ENCODE peak calls at places on chromosomes 2 and 18, in seven cellular contexts. R is CD8-positive, alpha-beta T cell; X is Peyer's patch; F is body of pancreas; A is neural progenitor cell; S is Panc1; D is adrenal gland. C is an unnamed sample.

GRCh38 chr18:63150326-63150725 is 169.2 kb downstream of the BCL2 start:
- DNase-seq in R (no peak), X (no peak), F (no peak), A (no peak), S (no peak), D (no peak), C (no peak)

GRCh38 chr2:8524823-8525222 is 157.0 kb upstream of the ID2 start:
- DNase-seq in R (no peak), X (no peak), F (no peak), A (no peak), S (no peak), D (no peak), C (no peak)

GRCh38 chr2:163774862-163775261 is 39.1 kb upstream of the FIGN start:
- DNase-seq in R (no peak), X (no peak), F (no peak), A (no peak), S (no peak), D (no peak), C (no peak)

GRCh38 chr2:173962583-173963110 is 2.5 kb downstream of the SP3 start:
- DNase-seq in R (no peak), X (no peak), F (no peak), A (no peak), S (no peak), D (no peak), C (no peak)

GRCh38 chr2:223084873-223085272 is 32.9 kb downstream of the KCNE4 start:
- DNase-seq in R (no peak), X (no peak), F (peak; percentile 40), A (no peak), S (no peak), D (peak; percentile 48), C (no peak)

GRCh38 chr2:45922577-45922988 is 271.1 kb downstream of the PRKCE start:
- DNase-seq in R (no peak), X (no peak), F (no peak), A (peak; percentile 64), S (no peak), D (peak; percentile 32), C (no peak)

GRCh38 chr2:46309052-46309953 is 12.1 kb downstream of the EPAS1 start:
- DNase-seq in R (no peak), X (no peak), F (no peak), A (no peak), S (no peak), D (no peak), C (no peak)

GRCh38 chr2:191003405-191004309 is 10.3 kb downstream of the STAT1 start:
- DNase-seq in R (no peak), X (no peak), F (no peak), A (no peak), S (no peak), D (no peak), C (no peak)

GRCh38 chr18:46755315-46756171 is 1.3 kb downstream of the ST8SIA5 start:
- DNase-seq in R (no peak), X (no peak), F (no peak), A (peak; percentile 23), S (no peak), D (no peak), C (no peak)

GRCh38 chr2:218282173-218282991 is 9.9 kb downstream of the TMBIM1 start:
- DNase-seq in R (no peak), X (no peak), F (peak; percentile 94), A (no peak), S (no peak), D (no peak), C (peak; percentile 61)

GRCh38 chr2:72973566-72974435 is 56.5 kb downstream of the EMX1 start:
- DNase-seq in R (peak; percentile 22), X (no peak), F (peak; percentile 59), A (peak; percentile 89), S (peak; percentile 46), D (no peak), C (no peak)

GRCh38 chr2:180722551-180723239 is 257.7 kb upstream of the UBE2E3 start:
- DNase-seq in R (no peak), X (no peak), F (no peak), A (no peak), S (no peak), D (no peak), C (no peak)

GRCh38 chr2:98029718-98030222 is 34.0 kb upstream of the TMEM131 start:
- DNase-seq in R (no peak), X (no peak), F (no peak), A (no peak), S (no peak), D (no peak), C (no peak)

GRCh38 chr2:3251974-3252373 is 125.6 kb downstream of the EIPR1 start:
- DNase-seq in R (no peak), X (no peak), F (no peak), A (no peak), S (no peak), D (no peak), C (no peak)

GRCh38 chr2:97693476-97693875 is 19.9 kb upstream of the ZAP70 start:
- DNase-seq in R (no peak), X (no peak), F (no peak), A (no peak), S (no peak), D (no peak), C (no peak)

GRCh38 chr2:108287169-108287568 is 1.5 kb upstream of the SULT1C2 start:
- DNase-seq in R (no peak), X (no peak), F (no peak), A (no peak), S (no peak), D (no peak), C (no peak)

GRCh38 chr18:27665264-27665799 is 480.2 kb upstream of the CHST9 start:
- DNase-seq in R (no peak), X (no peak), F (no peak), A (peak; percentile 58), S (no peak), D (no peak), C (no peak)

GRCh38 chr18:5879479-5879882 is 15.8 kb downstream of the TMEM200C start:
- DNase-seq in R (no peak), X (no peak), F (no peak), A (peak; percentile 31), S (no peak), D (no peak), C (no peak)

GRCh38 chr2:229343661-229344060 is 72.6 kb upstream of the PID1 start:
- DNase-seq in R (no peak), X (no peak), F (no peak), A (no peak), S (no peak), D (no peak), C (no peak)

DNA sequence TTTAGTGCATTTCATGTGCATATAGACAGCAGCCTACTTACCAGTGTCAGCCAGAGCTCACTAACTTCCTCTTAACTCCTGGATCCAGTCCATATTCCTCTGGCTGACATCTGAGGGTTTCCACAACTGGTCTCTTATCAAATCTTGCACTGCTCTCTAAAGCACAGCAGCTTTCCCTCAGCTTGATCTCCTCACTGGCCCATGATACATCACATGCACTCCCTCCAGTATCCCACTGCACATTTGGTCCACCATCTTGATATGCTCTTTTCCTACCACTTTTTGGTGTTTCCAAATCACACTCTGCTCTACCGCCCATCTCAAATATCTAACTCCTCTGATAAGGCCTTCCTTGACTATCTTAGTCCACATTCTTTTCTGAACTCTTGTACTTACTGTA is 105.0 kb upstream of the ZFP36L2 start:
- DNase-seq in R (no peak), X (no peak), F (no peak), A (no peak), S (no peak), D (no peak), C (no peak)
- H3K4me1 ChIP-seq in R (no peaks in the 10 kb centered on the region), X (no peaks in the 10 kb centered on the region), F (peaks cover 23% of the 10 kb centered on the region), A (peaks cover 17% of the 10 kb centered on the region), S (no peaks in the 10 kb centered on the region), D (peaks cover 54% of the 10 kb centered on the region), C (peaks cover 2% of the 10 kb centered on the region)

GRCh38 chr2:171836151-171836910 is 57.7 kb downstream of the SLC25A12 start:
- DNase-seq in R (no peak), X (no peak), F (no peak), A (no peak), S (no peak), D (no peak), C (no peak)

GRCh38 chr2:171830039-171830438 is 64.0 kb downstream of the SLC25A12 start:
- DNase-seq in R (no peak), X (no peak), F (no peak), A (no peak), S (no peak), D (no peak), C (no peak)

GRCh38 chr2:171832489-171832888 is 61.6 kb downstream of the SLC25A12 start:
- DNase-seq in R (no peak), X (no peak), F (no peak), A (no peak), S (no peak), D (no peak), C (no peak)

GRCh38 chr2:171837736-171838135 is 56.3 kb downstream of the SLC25A12 start:
- DNase-seq in R (no peak), X (no peak), F (no peak), A (no peak), S (no peak), D (no peak), C (no peak)

DNA sequence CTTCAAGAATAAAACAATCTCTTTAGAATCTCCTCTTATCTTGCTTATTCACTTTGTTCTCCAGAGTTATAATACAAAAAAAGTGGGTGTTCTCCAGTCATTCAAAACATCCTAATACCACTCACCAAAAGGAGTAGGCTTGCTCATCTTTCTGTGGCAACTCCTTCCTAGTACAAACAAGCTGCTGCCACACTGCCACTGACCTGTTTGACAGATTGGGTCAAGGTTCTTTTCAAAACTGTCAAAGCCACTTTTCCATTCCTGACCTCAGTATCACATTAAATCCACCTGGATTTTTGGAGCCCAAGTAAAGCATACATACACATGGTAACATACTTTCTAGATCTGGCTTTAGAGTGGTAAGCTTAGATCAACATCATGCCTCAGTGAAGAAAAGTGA is 59.8 kb downstream of the SLC25A12 start:
- DNase-seq in R (no peak), X (no peak), F (no peak), A (no peak), S (no peak), D (no peak), C (no peak)
- H3K9me3 ChIP-seq in R (no peaks in the 10 kb centered on the region), X (no peaks in the 10 kb centered on the region), F (no peaks in the 10 kb centered on the region), A (peaks cover 27% of the 10 kb centered on the region), S (peaks cover 30% of the 10 kb centered on the region), D (no peaks in the 10 kb centered on the region), C (no peaks in the 10 kb centered on the region)

DNA sequence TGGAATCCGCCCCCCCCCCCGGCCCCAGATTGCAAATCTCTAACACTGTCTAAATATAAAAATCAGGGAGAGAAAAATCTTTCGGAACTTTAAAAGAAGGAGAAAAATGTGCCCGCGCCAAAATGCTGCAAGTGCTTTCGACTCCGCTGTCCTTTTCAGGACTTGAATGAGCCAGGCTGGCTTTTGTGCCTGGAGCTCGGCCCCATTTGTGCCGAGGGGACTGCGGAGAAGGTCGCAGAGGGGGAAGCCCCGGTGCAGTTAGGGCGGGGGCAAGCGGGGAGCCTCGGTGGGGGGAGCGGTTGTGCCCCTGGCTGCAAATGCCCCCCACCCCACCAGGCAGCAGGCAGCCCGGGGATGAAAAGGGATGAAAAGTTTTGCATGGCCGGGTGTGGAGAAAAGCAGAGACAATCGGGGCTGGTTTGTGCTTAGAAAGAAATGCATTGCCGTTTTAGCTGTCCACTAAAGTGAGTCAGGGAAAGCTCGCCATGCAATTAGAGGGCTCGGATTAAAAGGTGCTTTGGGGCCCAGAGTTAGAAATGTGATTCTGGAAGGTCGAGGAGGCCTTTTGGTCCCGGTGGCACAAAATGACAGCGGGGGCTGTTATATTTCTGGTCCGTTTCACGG is 1.6 kb downstream of the INHBB start:
- DNase-seq in R (no peak), X (no peak), F (no peak), A (peak; percentile 85), S (no peak), D (no peak), C (no peak)
- H3K27me3 ChIP-seq in R (peaks cover 14% of the 10 kb centered on the region), X (no peaks in the 10 kb centered on the region), F (peaks cover 27% of the 10 kb centered on the region), A (peaks cover 99% of the 10 kb centered on the region), S (no peaks in the 10 kb centered on the region), D (peaks cover 28% of the 10 kb centered on the region), C (no peaks in the 10 kb centered on the region)

GRCh38 chr2:120935339-120936313 is 200.0 kb downstream of the GLI2 start:
- DNase-seq in R (no peak), X (no peak), F (no peak), A (peak; percentile 51), S (no peak), D (no peak), C (no peak)
- H3K4me1 ChIP-seq in R (no peaks in the 10 kb centered on the region), X (no peaks in the 10 kb centered on the region), F (peaks cover 17% of the 10 kb centered on the region), A (peaks cover 6% of the 10 kb centered on the region), S (peaks cover 44% of the 10 kb centered on the region), D (peaks cover 24% of the 10 kb centered on the region), C (no peaks in the 10 kb centered on the region)

C was measured in lung.